ENCODE peak calls at places on chromosome 11, in ten cellular contexts. I is NCI-H446 treated with DMSO at 0.1 percent for 48 hours; H is Calu3; T is stimulated activated CD4-positive, alpha-beta T cell treated with anti-CD3 and anti-CD28 coated beads, Interleukin-2, amount 100 ng/mL, for 48 hours; C is fibroblast of villous mesenchyme; Q is adipocyte; O is thoracic aorta; A is HEK293T; N is RWPE1; R is progenitor cell of endocrine pancreas. U is an unnamed sample.

GRCh38 chr11:74011360-74012071 is 2.6 kb upstream of the UCP3 start:
- DNase-seq in I (no peak), H (no peak), T (peak), C (no peak), Q (peak), O (no peak), A (no peak), N (no peak), R (no peak), U (no peak)

GRCh38 chr11:128686745-128687177 is 7.1 kb upstream of the FLI1 start:
- DNase-seq in I (no peak), H (no peak), T (peak), C (peak), Q (peak), O (no peak), A (no peak), N (peak), R (no peak), U (peak)

GRCh38 chr11:66115638-66116410 is 45.8 kb downstream of the PACS1 start:
- DNase-seq in I (no peak), H (no peak), T (no peak), C (peak), Q (no peak), O (no peak), A (no peak), N (no peak), R (no peak), U (no peak)

GRCh38 chr11:128342511-128343133 is 244.7 kb downstream of the ETS1 start:
- DNase-seq in I (no peak), H (peak), T (peak), C (peak), Q (peak), O (no peak), A (no peak), N (peak), R (no peak), U (no peak)

GRCh38 chr11:71282581-71283351 is 30.4 kb upstream of the SHANK2 start:
- DNase-seq in I (no peak), H (peak), T (no peak), C (no peak), Q (no peak), O (no peak), A (no peak), N (no peak), R (no peak), U (no peak)

GRCh38 chr11:2806351-2807058 is 79.1 kb downstream of the CDKN1C start:
- DNase-seq in I (no peak), H (no peak), T (no peak), C (no peak), Q (no peak), O (no peak), A (no peak), N (no peak), R (peak), U (no peak)

GRCh38 chr11:12506502-12506921 is 129.1 kb downstream of the PARVA start:
- DNase-seq in I (no peak), H (no peak), T (no peak), C (peak), Q (peak), O (no peak), A (no peak), N (no peak), R (no peak), U (no peak)

GRCh38 chr11:131375936-131376335 is 5.5 kb downstream of the NTM start:
- DNase-seq in I (no peak), H (no peak), T (no peak), C (no peak), Q (no peak), O (no peak), A (no peak), N (no peak), R (no peak), U (no peak)

GRCh38 chr11:112255075-112255739 is 5.5 kb downstream of the PLET1 start:
- DNase-seq in I (peak), H (peak), T (no peak), C (peak), Q (peak), O (no peak), A (no peak), N (peak), R (no peak), U (no peak)

GRCh38 chr11:61690706-61691377 is 10.7 kb downstream of the DAGLA start:
- DNase-seq in I (no peak), H (no peak), T (no peak), C (no peak), Q (no peak), O (no peak), A (no peak), N (no peak), R (no peak), U (no peak)

GRCh38 chr11:119352857-119353260 is 6.4 kb upstream of the MFRP start:
- DNase-seq in I (peak), H (no peak), T (no peak), C (no peak), Q (no peak), O (no peak), A (no peak), N (no peak), R (no peak), U (no peak)

GRCh38 chr11:76769645-76770586 is 13.2 kb upstream of the TSKU start:
- DNase-seq in I (no peak), H (peak), T (no peak), C (peak), Q (no peak), O (no peak), A (no peak), N (peak), R (no peak), U (no peak)

GRCh38 chr11:95919514-95919913 is 4.4 kb downstream of the MTMR2 start:
- DNase-seq in I (no peak), H (no peak), T (no peak), C (no peak), Q (no peak), O (no peak), A (no peak), N (no peak), R (no peak), U (no peak)

GRCh38 chr11:18013790-18014507 is 1.1 kb upstream of the SERGEF start:
- DNase-seq in I (no peak), H (no peak), T (no peak), C (no peak), Q (no peak), O (no peak), A (no peak), N (no peak), R (no peak), U (no peak)

GRCh38 chr11:31959711-31960110 is 131.2 kb upstream of the RCN1 start:
- DNase-seq in I (no peak), H (no peak), T (no peak), C (no peak), Q (no peak), O (no peak), A (no peak), N (peak), R (no peak), U (no peak)

GRCh38 chr11:120662071-120662611 is 150.6 kb downstream of the GRIK4 start:
- DNase-seq in I (no peak), H (no peak), T (no peak), C (no peak), Q (no peak), O (no peak), A (no peak), N (no peak), R (no peak), U (no peak)

GRCh38 chr11:86735462-86736302 is 63.3 kb upstream of the ME3 start:
- DNase-seq in I (peak), H (no peak), T (no peak), C (peak), Q (peak), O (no peak), A (no peak), N (peak), R (no peak), U (no peak)

GRCh38 chr11:9802291-9802861 is 138.5 kb downstream of the SWAP70 start:
- DNase-seq in I (peak), H (no peak), T (no peak), C (peak), Q (peak), O (no peak), A (no peak), N (peak), R (no peak), U (no peak)

GRCh38 chr11:128565881-128566280 is 21.5 kb downstream of the ETS1 start:
- DNase-seq in I (no peak), H (no peak), T (no peak), C (peak), Q (no peak), O (no peak), A (peak), N (no peak), R (peak), U (no peak)

GRCh38 chr11:16000065-16000464 is 356.3 kb downstream of the SOX6 start:
- DNase-seq in I (no peak), H (no peak), T (no peak), C (no peak), Q (peak), O (no peak), A (no peak), N (no peak), R (no peak), U (no peak)

GRCh38 chr11:130831506-130832385 is 84.5 kb downstream of the SNX19 start:
- DNase-seq in I (no peak), H (no peak), T (no peak), C (no peak), Q (peak), O (no peak), A (no peak), N (peak), R (no peak), U (no peak)

GRCh38 chr11:68040121-68040956 is 1.5 kb downstream of the TCIRG1 start:
- DNase-seq in I (no peak), H (no peak), T (peak), C (peak), Q (peak), O (no peak), A (no peak), N (peak), R (no peak), U (peak)

U was measured in 8988T.